ENCODE peak calls at places on chromosome 18, in four cellular contexts. X is NCI-H1105 treated with DMSO at 0.1 percent for 48 hours, G is D341Med, P is esophagus muscularis mucosa. M is an unnamed sample.

GRCh38 chr18:8750954-8751415 is 45.6 kb downstream of the MTCL1 start:
- DNase-seq in G (no peak), X (no peak), P (peak; percentile 91), M (no peak)

GRCh38 chr18:13035249-13035914 is 44.2 kb downstream of the CEP192 start:
- DNase-seq in G (no peak), X (no peak), P (no peak), M (no peak)

GRCh38 chr18:46167971-46168370 is 63.8 kb downstream of the HAUS1 start:
- DNase-seq in X (no peak), G (no peak), P (no peak), M (peak; percentile 66)

GRCh38 chr18:23718243-23718720 is 29.0 kb downstream of the LAMA3 start:
- DNase-seq in G (no peak), X (no peak), P (peak; percentile 39), M (no peak)

GRCh38 chr18:45103319-45104070 is 422.8 kb downstream of the SETBP1 start:
- DNase-seq in X (no peak), P (no peak), G (no peak), M (no peak)

GRCh38 chr18:25261768-25262167 is 90.2 kb downstream of the ZNF521 start:
- DNase-seq in P (no peak), G (no peak), X (no peak), M (no peak)

GRCh38 chr18:44741070-44741469 is 60.4 kb downstream of the SETBP1 start:
- DNase-seq in P (no peak), X (peak; percentile 54), G (no peak), M (peak; percentile 94)

GRCh38 chr18:63189041-63189440 is 130.5 kb downstream of the BCL2 start:
- DNase-seq in X (no peak), P (no peak), G (no peak), M (no peak)

GRCh38 chr18:70419526-70419925 is 130.7 kb downstream of the SOCS6 start:
- DNase-seq in X (no peak), G (no peak), P (no peak), M (no peak)

GRCh38 chr18:9038277-9038871 is 64.1 kb upstream of the NDUFV2 start:
- DNase-seq in X (no peak), P (no peak), G (no peak), M (no peak)

GRCh38 chr18:76374330-76375281 is 120.4 kb downstream of the ZNF516 start:
- DNase-seq in G (no peak), X (no peak), P (no peak), M (no peak)

GRCh38 chr18:5057348-5058012 is 139.6 kb downstream of the AKAIN1 start:
- DNase-seq in G (peak; percentile 90), P (no peak), X (peak; percentile 37), M (peak; percentile 90)

GRCh38 chr18:8802031-8802679 is 96.8 kb downstream of the MTCL1 start:
- DNase-seq in G (no peak), X (no peak), P (no peak), M (no peak)

GRCh38 chr18:32777049-32777448 is 4.2 kb upstream of the KLHL14 start:
- DNase-seq in P (no peak), X (no peak), G (no peak), M (peak; percentile 40)

GRCh38 chr18:5890261-5890605 is 5.1 kb downstream of the TMEM200C start:
- DNase-seq in G (no peak), P (no peak), X (no peak), M (no peak)

GRCh38 chr18:31610841-31611240 is 19.2 kb downstream of the TTR start:
- DNase-seq in G (peak; percentile 78), P (peak; percentile 91), X (peak; percentile 3), M (peak; percentile 99)

GRCh38 chr18:43634994-43635393 is 357.7 kb upstream of the SYT4 start:
- DNase-seq in X (peak; percentile 56), P (no peak), G (no peak), M (peak; percentile 98)

GRCh38 chr18:51514128-51514527 is 316.6 kb upstream of the MEX3C start:
- DNase-seq in G (no peak), P (no peak), X (no peak), M (no peak)

GRCh38 chr18:36187138-36187825 is at the start of gene MOCOS:
- DNase-seq in G (peak; percentile 80), P (peak; percentile 92), X (no peak), M (peak; percentile 84)

GRCh38 chr18:58991127-58991798 is 126.6 kb downstream of the ZNF532 start:
- DNase-seq in X (no peak), G (no peak), P (no peak), M (peak; percentile 37)

GRCh38 chr18:11488175-11488574 is 121.2 kb upstream of the SLC35G4 start:
- DNase-seq in G (no peak), X (no peak), P (no peak), M (no peak)

GRCh38 chr18:63472380-63472779 is 4.4 kb upstream of the SERPINB5 start:
- DNase-seq in P (no peak), X (no peak), G (no peak), M (no peak)

GRCh38 chr18:65754121-65754520 is 3.3 kb downstream of the CDH7 start:
- DNase-seq in G (no peak), X (no peak), P (no peak), M (peak; percentile 96)

GRCh38 chr18:58268849-58269248 is 224.8 kb downstream of the NEDD4L start:
- DNase-seq in P (no peak), G (no peak), X (no peak), M (no peak)

GRCh38 chr18:6901283-6901926 is 171.9 kb downstream of the ARHGAP28 start:
- DNase-seq in X (no peak), G (no peak), P (no peak), M (no peak)

GRCh38 chr18:33946322-33946721 is 278.4 kb downstream of the NOL4 start:
- DNase-seq in G (no peak), X (no peak), P (no peak), M (no peak)

GRCh38 chr18:41444943-41445342 is 510.1 kb upstream of the PIK3C3 start:
- DNase-seq in P (no peak), X (no peak), G (no peak), M (no peak)

GRCh38 chr18:31034541-31034940 is 8.0 kb downstream of the DSC3 start:
- DNase-seq in G (no peak), P (no peak), X (no peak), M (no peak)

GRCh38 chr18:67410671-67411070 is 105.8 kb downstream of the DSEL start:
- DNase-seq in G (no peak), P (no peak), X (no peak), M (no peak)

M was measured in NCI-H69.